ENCODE peak calls at places on chromosomes 3 and 15, in eight cellular contexts. E, J, O, Y, U, V, Q and Z are unnamed samples.
A peak's percentile ranks its signal among the peaks of the same experiment; 100 is the strongest.

GRCh38 chr15:75171408-75171807 is 30.3 kb upstream of the C15orf39 start:
- DNase-seq in J (no peak), U (no peak), Q (no peak), E (no peak), V (no peak), Y (no peak), O (no peak), Z (no peak)

GRCh38 chr3:132394334-132394733 is 23.0 kb upstream of the DNAJC13 start:
- DNase-seq in O (no peak), U (no peak), V (no peak), Y (no peak), J (peak; percentile 40), E (peak; percentile 63), Q (no peak), Z (no peak)

GRCh38 chr3:194189243-194189791 is 53.4 kb downstream of the HES1 start:
- DNase-seq in V (no peak), J (no peak), U (no peak), Q (peak; percentile 56), O (no peak), E (no peak), Y (no peak), Z (no peak)

GRCh38 chr3:169542347-169542751 is 121.2 kb downstream of the MECOM start:
- DNase-seq in O (no peak), Q (no peak), V (no peak), U (no peak), J (no peak), E (no peak), Y (no peak), Z (no peak)

GRCh38 chr3:195550723-195551122 is 7.6 kb upstream of the PPP1R2 start:
- DNase-seq in J (no peak), U (no peak), Q (no peak), Y (no peak), O (no peak), E (no peak), V (no peak), Z (no peak)

GRCh38 chr3:127690823-127691452 is 18.2 kb downstream of the ABTB1 start:
- DNase-seq in Y (peak; percentile 62), U (no peak), E (no peak), J (peak; percentile 27), V (peak; percentile 48), Q (no peak), O (peak; percentile 48), Z (no peak)

GRCh38 chr3:69385033-69385722 is 710 bp downstream of the FRMD4B start:
- DNase-seq in O (no peak), E (no peak), Y (no peak), Q (no peak), V (no peak), J (no peak), U (no peak), Z (no peak)

GRCh38 chr3:38655708-38656300 is 6.3 kb upstream of the SCN5A start:
- DNase-seq in U (no peak), J (no peak), Y (no peak), O (no peak), E (no peak), V (no peak), Q (no peak), Z (no peak)

GRCh38 chr3:143851331-143852017 is 3.2 kb upstream of the SLC9A9 start:
- DNase-seq in V (no peak), U (no peak), E (no peak), Y (no peak), J (no peak), Q (no peak), O (no peak), Z (no peak)

DNA sequence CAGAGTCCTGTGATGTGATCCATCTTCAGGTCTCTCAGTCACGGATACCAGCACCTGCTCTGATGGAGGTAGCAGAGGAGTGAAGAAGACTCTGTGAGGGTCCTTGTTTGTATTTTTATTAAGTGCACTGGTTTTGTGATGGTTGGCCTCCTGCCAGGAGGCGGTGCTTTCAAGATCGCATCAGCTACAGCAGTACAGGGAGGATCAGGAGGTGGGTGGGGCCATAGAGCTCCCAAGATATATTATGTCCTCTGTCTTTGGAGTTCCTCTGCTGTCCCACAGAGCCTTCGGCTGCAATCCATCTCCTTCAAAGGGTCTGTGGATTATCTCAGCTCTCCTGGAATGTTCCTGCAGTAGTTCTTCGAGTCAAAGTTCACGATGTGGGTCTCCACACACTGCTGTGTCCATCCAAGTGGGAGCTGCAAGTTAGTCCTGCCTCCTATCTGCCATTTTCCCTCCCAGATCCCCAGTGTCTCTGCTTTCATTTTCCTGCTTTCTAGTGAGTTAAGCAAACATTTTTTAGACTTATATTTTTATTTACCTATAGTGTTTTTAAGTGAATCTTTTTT is 54.7 kb downstream of the TM2D3 start:
- DNase-seq in Q (no peak), V (no peak), E (no peak), U (no peak), O (no peak), J (no peak), Y (no peak), Z (no peak)
- TF ChIP-seq CTCF in Q (no peak), V (no peak), E (no peak), U (no peak), O (no peak), J (no peak), Y (no peak), Z (no peak)

DNA sequence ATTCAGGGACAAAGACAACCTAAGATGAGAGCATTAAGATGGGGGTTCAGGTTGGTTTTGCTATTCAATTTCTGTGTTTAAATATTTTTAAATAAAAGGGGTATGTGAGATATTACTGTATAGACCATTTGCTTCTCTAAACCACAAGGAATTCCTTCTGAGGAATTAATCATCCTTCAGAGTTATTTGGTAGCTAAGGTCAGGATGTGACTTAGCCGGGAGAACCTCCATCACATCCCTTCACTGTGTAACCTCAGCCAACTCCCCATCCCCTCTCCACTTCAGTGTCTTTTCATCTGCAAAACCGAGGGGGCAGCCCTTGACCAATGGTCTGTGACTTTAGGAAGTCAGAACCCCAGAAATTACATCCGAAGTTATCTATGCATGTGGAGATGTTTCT is 48.7 kb upstream of the SKOR1 start:
- DNase-seq in E (no peak), U (no peak), V (no peak), J (no peak), O (no peak), Y (no peak), Q (no peak), Z (no peak)
- H3K27me3 ChIP-seq in E (no peaks in the 10 kb centered on the region), U (no peaks in the 10 kb centered on the region), V (no peaks in the 10 kb centered on the region), J (no peaks in the 10 kb centered on the region), O (no peaks in the 10 kb centered on the region), Y (no peaks in the 10 kb centered on the region), Q (no peaks in the 10 kb centered on the region), Z (no peaks in the 10 kb centered on the region)

DNA sequence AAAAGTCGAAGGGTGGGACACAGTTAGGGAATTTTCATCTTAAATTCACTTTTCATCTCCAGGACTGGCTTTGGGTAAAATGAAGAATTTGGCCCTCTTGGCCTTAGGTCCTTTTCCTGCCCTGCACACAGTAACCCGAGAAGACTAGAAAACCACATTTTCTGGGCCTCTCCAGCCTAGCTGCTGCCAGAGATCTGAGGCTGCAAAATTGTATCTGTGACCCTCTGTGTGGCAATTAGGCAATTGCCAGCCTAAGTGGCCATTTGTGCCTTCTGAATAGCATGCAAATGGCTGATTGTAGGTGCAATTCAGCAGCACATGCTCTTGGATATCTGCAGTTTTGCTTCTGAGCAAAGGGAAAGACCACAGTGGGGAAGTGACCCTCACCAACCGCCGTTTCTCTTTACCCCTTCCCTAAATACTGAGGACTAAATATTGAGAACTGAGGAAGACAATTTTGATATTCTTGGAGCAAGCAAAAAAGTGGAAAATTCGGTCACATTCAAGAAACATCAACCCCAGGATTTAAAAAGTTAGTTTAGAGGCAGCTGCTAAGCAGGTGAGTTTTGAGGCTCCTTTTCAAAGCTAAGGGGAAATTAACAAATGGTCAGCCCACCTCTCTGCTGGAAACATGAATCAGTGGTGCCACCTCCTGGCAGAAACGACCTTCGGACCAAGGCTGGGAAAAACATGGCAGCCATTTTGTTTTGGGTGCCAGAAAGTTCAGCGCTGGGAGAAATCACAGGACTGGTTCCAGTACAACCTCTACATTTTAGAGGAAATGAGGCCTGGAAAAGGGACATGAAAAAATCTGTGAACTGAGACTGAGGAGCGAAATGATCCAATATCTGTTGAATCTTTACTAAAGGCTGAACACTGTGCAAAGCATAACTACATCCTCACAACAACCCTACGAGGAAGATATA is 56.6 kb upstream of the PRTG start:
- DNase-seq in O (no peak), Q (peak; percentile 81), U (no peak), Y (peak; percentile 52), J (peak; percentile 19), V (no peak), E (no peak), Z (peak; percentile 8)
- TF ChIP-seq CTCF in O (no peak), Q (peak; percentile 83), U (no peak), Y (peak; percentile 63), J (peak; percentile 57), V (no peak), E (peak; percentile 38), Z (no peak)

GRCh38 chr3:123335007-123335670 is 113.8 kb downstream of the ADCY5 start:
- DNase-seq in Q (no peak), J (peak; percentile 20), U (no peak), Y (peak; percentile 10), V (peak; percentile 36), O (no peak), E (no peak), Z (no peak)
- H3K27me3 ChIP-seq in Q (no peaks in the 10 kb centered on the region), J (no peaks in the 10 kb centered on the region), U (no peaks in the 10 kb centered on the region), Y (no peaks in the 10 kb centered on the region), V (no peaks in the 10 kb centered on the region), O (no peaks in the 10 kb centered on the region), E (no peaks in the 10 kb centered on the region), Z (no peaks in the 10 kb centered on the region)

GRCh38 chr3:128881576-128881975 is 2.2 kb downstream of the ACAD9 start:
- DNase-seq in O (no peak), U (no peak), Y (no peak), E (no peak), Q (no peak), V (no peak), J (no peak), Z (no peak)
- TF ChIP-seq CTCF in O (no peak), U (no peak), Y (no peak), E (no peak), Q (no peak), V (no peak), J (no peak), Z (no peak)

DNA sequence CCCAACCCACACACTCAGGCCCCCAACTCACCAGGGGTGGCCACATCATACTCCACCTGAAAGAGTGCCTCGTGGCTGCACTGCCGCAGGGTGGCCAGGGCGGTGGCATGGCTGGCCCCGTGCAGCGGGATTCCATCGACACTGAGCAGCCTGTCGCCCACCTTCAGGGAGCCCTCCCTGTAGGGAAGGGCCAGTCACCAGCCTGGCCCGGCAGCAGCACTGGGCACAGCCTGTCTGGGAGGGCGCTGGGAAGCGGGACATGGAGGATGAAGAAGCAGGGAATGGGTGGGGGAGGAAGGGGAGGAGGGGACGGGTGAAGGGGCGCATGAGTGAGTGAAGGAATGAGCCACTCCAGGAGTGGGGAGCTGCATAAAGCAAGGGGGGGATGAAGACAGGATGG is 18.5 kb downstream of the GRIP2 start:
- DNase-seq in E (peak; percentile 9), Q (no peak), U (no peak), O (no peak), V (no peak), J (no peak), Y (peak; percentile 31), Z (no peak)
- H3K27me3 ChIP-seq in E (no peaks in the 10 kb centered on the region), Q (no peaks in the 10 kb centered on the region), U (no peaks in the 10 kb centered on the region), O (no peaks in the 10 kb centered on the region), V (no peaks in the 10 kb centered on the region), J (no peaks in the 10 kb centered on the region), Y (no peaks in the 10 kb centered on the region), Z (no peaks in the 10 kb centered on the region)

GRCh38 chr15:69861331-69862171 is 236.2 kb downstream of the TLE3 start:
- DNase-seq in Q (no peak), J (no peak), O (no peak), Y (no peak), E (no peak), U (no peak), V (no peak), Z (no peak)
- TF ChIP-seq CTCF in Q (no peak), J (no peak), O (no peak), Y (no peak), E (no peak), U (no peak), V (no peak), Z (no peak)